ENCODE peak calls at places on chromosomes 1 and 21, in ten cellular contexts. R is psoas muscle, F is DND-41, W is H9, P is colonic mucosa, Z is fibroblast of lung, O is cardiac muscle cell, T is left lung, K is tibial artery, C is left ventricle myocardium inferior. J is an unnamed sample. For H3K4me1, the result is how much of the 10 kb centered on the place peaks cover.

GRCh38 chr21:31190516-31190915 is 152.2 kb upstream of the KRTAP19-8 start:
- DNase-seq in R (no peak), F (no peak), W (no peak), P (no peak), Z (no peak), O (no peak), T (no peak), K (no peak), C (no peak), J (no peak)

GRCh38 chr1:248243204-248243603 is 12.0 kb downstream of the OR2M4 start:
- DNase-seq in R (peak), F (peak), W (no peak), P (no peak), Z (peak), O (peak), T (no peak), K (no peak), C (no peak), J (no peak)

GRCh38 chr1:241413386-241413785 is 56.4 kb upstream of the RGS7 start:
- DNase-seq in R (no peak), F (no peak), W (no peak), P (no peak), Z (peak), O (peak), T (no peak), K (no peak), C (no peak), J (no peak)

GRCh38 chr1:26097696-26098095 is 13.9 kb upstream of the PDIK1L start:
- DNase-seq in R (no peak), F (no peak), W (no peak), P (no peak), Z (peak), O (peak), T (no peak), K (no peak), C (no peak), J (no peak)

GRCh38 chr1:175434268-175434860 is 241.8 kb upstream of the KIAA0040 start:
- DNase-seq in R (no peak), F (no peak), W (peak), P (no peak), Z (no peak), O (no peak), T (no peak), K (no peak), C (no peak), J (peak)

GRCh38 chr1:192053661-192054060 is 104.6 kb upstream of the RGS18 start:
- DNase-seq in R (no peak), F (no peak), W (no peak), P (no peak), Z (no peak), O (no peak), T (no peak), K (no peak), C (no peak), J (no peak)

GRCh38 chr1:53369034-53369750 is 41.3 kb upstream of the LRP8 start:
- DNase-seq in R (no peak), F (no peak), W (peak), P (no peak), Z (no peak), O (no peak), T (no peak), K (peak), C (no peak), J (no peak)

GRCh38 chr1:67439277-67440029 is 9.3 kb upstream of the SERBP1 start:
- DNase-seq in R (no peak), F (no peak), W (no peak), P (no peak), Z (peak), O (no peak), T (no peak), K (no peak), C (no peak), J (no peak)

GRCh38 chr1:183778006-183778405 is 26.9 kb upstream of the RGL1 start:
- DNase-seq in R (no peak), F (no peak), W (no peak), P (no peak), Z (no peak), O (no peak), T (no peak), K (no peak), C (no peak), J (no peak)

GRCh38 chr21:31222142-31222541 is 121.9 kb downstream of the TIAM1 start:
- DNase-seq in R (no peak), F (no peak), W (no peak), P (no peak), Z (peak), O (peak), T (no peak), K (no peak), C (no peak), J (no peak)

GRCh38 chr1:942864-943533 is 16.1 kb downstream of the NOC2L start:
- DNase-seq in R (no peak), F (no peak), W (no peak), P (peak), Z (peak), O (peak), T (no peak), K (no peak), C (peak), J (no peak)

GRCh38 chr1:219792337-219793021 is 135.9 kb downstream of the SLC30A10 start:
- DNase-seq in R (no peak), F (no peak), W (no peak), P (no peak), Z (peak), O (peak), T (no peak), K (no peak), C (no peak), J (no peak)

GRCh38 chr1:41668967-41669366 is 184.5 kb upstream of the EDN2 start:
- DNase-seq in R (no peak), F (no peak), W (no peak), P (no peak), Z (no peak), O (no peak), T (no peak), K (no peak), C (no peak), J (no peak)
- H3K4me1 ChIP-seq in R (under half), F (half or more), W (under half), P (under half), Z (under half), O (under half), T (under half), K (under half), C (under half), J (half or more)

DNA sequence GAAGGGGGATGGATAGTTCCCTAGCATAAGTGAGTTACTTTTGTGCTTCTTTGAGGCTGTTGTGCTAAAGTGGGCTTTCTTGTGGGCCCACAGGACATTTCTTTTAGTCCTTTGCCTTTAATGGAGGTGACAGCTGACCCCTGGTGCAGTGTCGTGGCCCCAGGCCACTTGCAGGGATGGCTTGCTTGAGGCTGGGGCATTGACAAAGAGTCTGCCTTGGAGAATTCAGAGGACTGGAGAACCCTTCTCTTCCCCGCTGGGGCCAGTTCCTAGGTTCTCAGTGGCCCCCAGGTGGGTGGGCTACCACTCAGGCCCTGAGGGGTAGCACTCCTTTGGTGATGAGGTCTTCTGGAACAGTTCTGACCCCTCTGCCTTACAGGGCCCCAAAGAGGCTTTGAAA is 12.8 kb downstream of the ABCG1 start:
- DNase-seq in R (peak), F (no peak), W (no peak), P (no peak), Z (no peak), O (no peak), T (no peak), K (no peak), C (no peak), J (no peak)
- H3K4me1 ChIP-seq in R (half or more), F (half or more), W (under half), P (under half), Z (under half), O (under half), T (half or more), K (under half), C (half or more), J (half or more)

GRCh38 chr1:203153989-203154821 is 21.4 kb downstream of the MYBPH start:
- DNase-seq in R (no peak), F (no peak), W (no peak), P (no peak), Z (peak), O (peak), T (no peak), K (no peak), C (no peak), J (no peak)

GRCh38 chr1:203151362-203152157 is 24.0 kb downstream of the ADORA1 start:
- DNase-seq in R (no peak), F (no peak), W (no peak), P (no peak), Z (no peak), O (no peak), T (no peak), K (no peak), C (no peak), J (no peak)

GRCh38 chr1:203153051-203153988 is 22.3 kb downstream of the MYBPH start:
- DNase-seq in R (no peak), F (no peak), W (no peak), P (no peak), Z (peak), O (peak), T (no peak), K (no peak), C (no peak), J (no peak)

GRCh38 chr1:203150511-203151297 is 23.2 kb downstream of the ADORA1 start:
- DNase-seq in R (no peak), F (no peak), W (no peak), P (no peak), Z (no peak), O (no peak), T (no peak), K (no peak), C (no peak), J (no peak)

GRCh38 chr1:203152158-203153034 is 23.2 kb downstream of the MYBPH start:
- DNase-seq in R (no peak), F (no peak), W (peak), P (no peak), Z (peak), O (no peak), T (no peak), K (no peak), C (no peak), J (no peak)
- H3K4me1 ChIP-seq in R (under half), F (under half), W (under half), P (under half), Z (under half), O (half or more), T (under half), K (under half), C (under half), J (under half)

GRCh38 chr1:225447001-225447615 is 19.3 kb upstream of the LBR start:
- DNase-seq in R (no peak), F (peak), W (no peak), P (no peak), Z (no peak), O (no peak), T (no peak), K (peak), C (no peak), J (no peak)
- H3K4me1 ChIP-seq in R (under half), F (under half), W (under half), P (under half), Z (under half), O (under half), T (half or more), K (under half), C (half or more), J (under half)

GRCh38 chr1:22080184-22080583 is 27.7 kb downstream of the CDC42 start:
- DNase-seq in R (no peak), F (no peak), W (no peak), P (no peak), Z (no peak), O (no peak), T (no peak), K (no peak), C (no peak), J (no peak)
- H3K4me1 ChIP-seq in R (under half), F (under half), W (under half), P (under half), Z (under half), O (under half), T (half or more), K (under half), C (half or more), J (half or more)

J was measured in CD4-positive, CD25-positive, alpha-beta regulatory T cell.